ENCODE peak calls at places on chromosomes 7 and 10, in six cellular contexts. M is NB4, N is cardiac muscle cell, B is neural crest cell, Y is psoas muscle, V is uterus. D is an unnamed sample.

GRCh38 chr7:158723714-158724385 is 19.2 kb upstream of the NCAPG2 start:
- DNase-seq in B (no peak), V (no peak), N (no peak), M (no peak), Y (no peak), D (no peak)

GRCh38 chr7:110591341-110591740 is 499.6 kb upstream of the LRRN3 start:
- DNase-seq in N (no peak), Y (no peak), M (no peak), B (no peak), V (no peak), D (no peak)

GRCh38 chr7:49885593-49886285 is 112.3 kb downstream of the VWC2 start:
- DNase-seq in B (no peak), Y (no peak), V (no peak), N (no peak), M (no peak), D (no peak)

GRCh38 chr10:63268139-63268797 is 135.1 kb downstream of the NRBF2 start:
- DNase-seq in N (peak; percentile 27), B (no peak), Y (no peak), M (peak; percentile 45), V (no peak), D (no peak)

GRCh38 chr10:32795598-32796183 is 162.3 kb downstream of the ITGB1 start:
- DNase-seq in V (no peak), M (peak; percentile 19), N (peak; percentile 44), Y (no peak), B (no peak), D (no peak)

GRCh38 chr7:104962781-104963180 is 51.2 kb upstream of the KMT2E start:
- DNase-seq in V (no peak), M (no peak), Y (no peak), N (no peak), B (no peak), D (no peak)

GRCh38 chr7:52088008-52088787 is 771.6 kb upstream of the COBL start:
- DNase-seq in Y (no peak), V (no peak), M (no peak), N (peak; percentile 61), B (peak; percentile 56), D (peak; percentile 76)

GRCh38 chr7:11300231-11300630 is 326.6 kb downstream of the PHF14 start:
- DNase-seq in Y (no peak), B (no peak), M (no peak), V (no peak), N (no peak), D (no peak)

GRCh38 chr7:28812641-28813040 is 145.5 kb downstream of the TRIL start:
- DNase-seq in N (no peak), Y (no peak), B (no peak), M (no peak), V (no peak), D (no peak)

GRCh38 chr7:158816995-158817394 is 12.3 kb downstream of the ESYT2 start:
- DNase-seq in V (no peak), N (no peak), M (no peak), Y (no peak), B (no peak), D (no peak)

GRCh38 chr10:44383749-44384600 is 922 bp downstream of the CXCL12 start:
- DNase-seq in N (peak; percentile 63), M (no peak), Y (peak; percentile 81), B (no peak), V (peak; percentile 48), D (peak; percentile 55)

GRCh38 chr10:33365871-33366411 is 31.5 kb upstream of the NRP1 start:
- DNase-seq in N (no peak), M (peak; percentile 90), V (no peak), B (no peak), Y (no peak), D (no peak)

GRCh38 chr10:110069502-110069982 is 61.8 kb downstream of the ADD3 start:
- DNase-seq in N (no peak), Y (no peak), B (no peak), V (no peak), M (peak; percentile 25), D (no peak)

GRCh38 chr7:95526128-95526738 is 40.5 kb downstream of the ASB4 start:
- DNase-seq in Y (no peak), B (no peak), M (no peak), V (no peak), N (no peak), D (no peak)

GRCh38 chr7:327305-327931 is 37.4 kb downstream of the FOXL3 start:
- DNase-seq in N (no peak), B (no peak), V (no peak), M (no peak), Y (peak; percentile 40), D (peak; percentile 14)

GRCh38 chr7:148260605-148261004 is 330.0 kb upstream of the C7orf33 start:
- DNase-seq in B (no peak), Y (no peak), N (no peak), M (no peak), V (peak; percentile 54), D (no peak)

GRCh38 chr7:23268167-23268566 is 21.6 kb downstream of the GPNMB start:
- DNase-seq in B (no peak), V (no peak), M (no peak), N (no peak), Y (no peak), D (no peak)

GRCh38 chr10:20299037-20299557 is 482.9 kb downstream of the PLXDC2 start:
- DNase-seq in N (no peak), Y (no peak), V (no peak), M (no peak), B (no peak), D (no peak)

GRCh38 chr7:47474937-47475879 is 106.7 kb downstream of the TNS3 start:
- DNase-seq in B (no peak), V (peak; percentile 83), N (peak; percentile 51), M (peak; percentile 97), Y (peak; percentile 95), D (no peak)

GRCh38 chr7:47337531-47337930 is 244.4 kb downstream of the TNS3 start:
- DNase-seq in Y (no peak), N (no peak), M (no peak), V (no peak), B (no peak), D (no peak)

GRCh38 chr10:89327803-89328441 is at the start of gene IFIT3:
- DNase-seq in Y (peak; percentile 75), N (peak; percentile 57), V (peak; percentile 65), M (peak; percentile 80), B (peak; percentile 12), D (no peak)

GRCh38 chr10:96089116-96089515 is 41.0 kb upstream of the ZNF518A start:
- DNase-seq in N (no peak), V (no peak), Y (no peak), B (no peak), M (no peak), D (no peak)

GRCh38 chr10:22158426-22158825 is 59.4 kb downstream of the EBLN1 start:
- DNase-seq in V (no peak), B (no peak), Y (no peak), M (no peak), N (no peak), D (no peak)

GRCh38 chr10:22252286-22252800 is 34.5 kb upstream of the EBLN1 start:
- DNase-seq in Y (peak; percentile 84), B (peak; percentile 16), N (peak; percentile 44), V (peak; percentile 77), M (peak; percentile 35), D (peak; percentile 18)

GRCh38 chr10:78301891-78302738 is 268.5 kb downstream of the RPS24 start:
- DNase-seq in V (peak; percentile 11), Y (no peak), B (no peak), M (peak; percentile 28), N (peak; percentile 57), D (no peak)

GRCh38 chr7:130369110-130369711 is 11.1 kb upstream of the CPA1 start:
- DNase-seq in B (no peak), V (no peak), N (peak; percentile 25), Y (no peak), M (peak; percentile 85), D (no peak)

GRCh38 chr10:28181478-28182096 is 121.3 kb downstream of the MPP7 start:
- DNase-seq in Y (no peak), M (no peak), V (no peak), B (no peak), N (no peak), D (no peak)

GRCh38 chr10:78851652-78852051 is 217.1 kb upstream of the ZMIZ1 start:
- DNase-seq in V (no peak), Y (no peak), N (no peak), B (no peak), M (no peak), D (peak; percentile 66)

DNA sequence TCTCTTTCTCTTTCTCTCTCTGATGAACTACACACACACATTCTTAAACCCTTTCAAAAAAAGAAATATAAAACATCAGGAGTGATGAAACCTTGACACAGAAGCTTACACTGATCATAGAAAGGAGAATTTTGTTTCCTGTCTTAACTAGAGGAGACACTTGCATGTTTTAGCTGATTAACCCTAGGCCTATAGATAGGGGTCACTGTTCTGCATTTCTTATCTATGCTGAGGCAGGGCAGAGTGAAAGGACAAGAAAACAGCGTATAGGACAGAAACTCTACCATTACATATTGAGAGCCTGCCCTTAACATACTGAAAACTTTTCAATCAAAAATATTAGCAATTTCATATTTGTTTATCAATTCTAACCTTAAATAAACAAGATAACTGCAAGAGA is 680.6 kb upstream of the MBL2 start:
- DNase-seq in M (peak; percentile 3), Y (no peak), N (peak; percentile 28), B (no peak), V (no peak), D (no peak)
- TF ChIP-seq CTCF in M (peak; percentile 22), Y (no peak), N (no peak), B (peak; percentile 45), V (no peak), D (peak; percentile 22)

GRCh38 chr10:14560274-14560673 is 214.4 kb downstream of the FAM107B start:
- DNase-seq in N (peak; percentile 26), V (no peak), Y (no peak), M (peak; percentile 92), B (no peak), D (peak; percentile 46)
- TF ChIP-seq CTCF in N (no peak), V (no peak), Y (no peak), M (peak; percentile 14), B (peak; percentile 23), D (no peak)

GRCh38 chr10:6408799-6409198 is 171.3 kb downstream of the PRKCQ start:
- DNase-seq in V (no peak), Y (no peak), M (no peak), N (no peak), B (no peak), D (no peak)
- TF ChIP-seq CTCF in V (no peak), Y (peak; percentile 16), M (no peak), N (peak; percentile 21), B (peak; percentile 40), D (no peak)

DNA sequence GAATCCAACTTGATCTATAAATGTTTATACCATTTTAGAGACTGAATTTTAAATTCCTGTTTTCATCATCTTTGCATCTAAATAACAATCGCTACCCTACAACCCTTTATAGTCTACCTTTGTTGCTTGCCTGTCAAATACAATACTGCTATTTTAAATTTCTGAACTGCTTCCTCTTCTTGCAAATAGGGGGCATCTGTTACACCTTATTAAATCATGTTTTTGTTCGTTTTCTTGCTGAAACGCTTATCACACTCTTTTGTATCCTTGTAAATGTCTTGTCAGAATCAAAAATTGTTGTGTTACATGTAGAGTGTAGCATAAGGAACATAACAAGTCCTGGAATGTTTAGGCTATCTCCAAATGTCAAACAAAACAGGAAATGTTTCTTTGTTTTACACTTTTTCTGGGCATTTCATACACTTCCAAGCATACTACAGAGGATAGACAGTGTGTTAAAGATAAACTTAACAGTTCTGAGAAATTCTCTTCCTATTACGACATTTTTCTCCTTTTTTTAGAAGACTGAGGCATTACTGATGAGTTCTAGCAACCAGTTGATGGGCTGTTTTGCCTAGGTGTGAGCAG is 281.3 kb downstream of the GPR158 start:
- DNase-seq in V (no peak), B (no peak), N (no peak), Y (no peak), M (no peak), D (no peak)
- TF ChIP-seq CTCF in V (no peak), B (no peak), N (peak; percentile 44), Y (no peak), M (no peak), D (no peak)

GRCh38 chr10:8052970-8053445 is 1.5 kb upstream of the GATA3 start:
- DNase-seq in N (no peak), B (no peak), Y (no peak), V (no peak), M (no peak), D (no peak)
- TF ChIP-seq CTCF in N (no peak), B (no peak), Y (no peak), V (no peak), M (peak; percentile 29), D (no peak)

D was measured in glutamatergic neuron.